ENCODE peak calls at places on chromosome 16, in four cellular contexts. Y is lower leg skin; A is stimulated activated effector memory CD8-positive, alpha-beta T cell treated with anti-CD3 and anti-CD28 coated beads, Interleukin-12 subunit alpha, Interleukin-12 subunit beta, amount 100 ng/mL, for 72 hours; F is non-pigmented ciliary epithelial cell. T is an unnamed sample.

GRCh38 chr16:31274831-31275816 is 15.3 kb downstream of the ITGAM start:
- DNase-seq in Y (no peak), A (no peak), F (no peak), T (no peak)

GRCh38 chr16:85391769-85392583 is 221.1 kb upstream of the GSE1 start:
- DNase-seq in A (no peak), Y (no peak), F (no peak), T (no peak)

GRCh38 chr16:4309102-4309832 is 6.6 kb upstream of the GLIS2 start:
- DNase-seq in A (no peak), F (no peak), Y (no peak), T (no peak)

GRCh38 chr16:49986351-49987124 is 38.5 kb upstream of the CNEP1R1 start:
- DNase-seq in F (no peak), A (no peak), Y (no peak), T (no peak)

GRCh38 chr16:75420987-75421819 is 12.1 kb downstream of the CFDP1 start:
- DNase-seq in A (no peak), Y (peak; percentile 49), F (no peak), T (no peak)

GRCh38 chr16:50839920-50840729 is 98.2 kb downstream of the CYLD start:
- DNase-seq in A (no peak), F (no peak), Y (no peak), T (peak; percentile 10)

GRCh38 chr16:87303431-87303930 is 13.7 kb downstream of the C16orf95 start:
- DNase-seq in A (no peak), Y (no peak), F (no peak), T (no peak)

GRCh38 chr16:52976539-52977167 is 76.0 kb downstream of the CHD9NB start:
- DNase-seq in F (no peak), A (no peak), Y (no peak), T (no peak)

GRCh38 chr16:11165894-11166665 is 89.9 kb downstream of the SOCS1 start:
- DNase-seq in F (no peak), Y (no peak), A (no peak), T (no peak)

GRCh38 chr16:50416388-50416787 is 47.6 kb upstream of the BRD7 start:
- DNase-seq in A (no peak), Y (no peak), F (no peak), T (no peak)

GRCh38 chr16:3362931-3363330 is 7.2 kb downstream of the OR2C1 start:
- DNase-seq in Y (no peak), A (no peak), F (no peak), T (no peak)

GRCh38 chr16:26599786-26600107 is 467.0 kb upstream of the C16orf82 start:
- DNase-seq in F (no peak), A (no peak), Y (no peak), T (no peak)

GRCh38 chr16:24978370-24978914 is 36.7 kb downstream of the ARHGAP17 start:
- DNase-seq in Y (no peak), A (no peak), F (no peak), T (no peak)

GRCh38 chr16:22321340-22322001 is 24.3 kb downstream of the POLR3E start:
- DNase-seq in A (peak; percentile 46), Y (peak; percentile 66), F (peak; percentile 28), T (peak; percentile 42)

GRCh38 chr16:77732241-77732946 is 10.1 kb downstream of the NUDT7 start:
- DNase-seq in A (no peak), Y (no peak), F (peak; percentile 80), T (no peak)

GRCh38 chr16:86217891-86218270 is 292.4 kb upstream of the FOXF1 start:
- DNase-seq in A (no peak), Y (no peak), F (no peak), T (no peak)

GRCh38 chr16:25093208-25094061 is 18.1 kb upstream of the LCMT1 start:
- DNase-seq in F (no peak), Y (peak; percentile 21), A (no peak), T (no peak)

GRCh38 chr16:50058091-50058771 is 7.5 kb upstream of the HEATR3 start:
- DNase-seq in F (no peak), A (no peak), Y (no peak), T (no peak)

GRCh38 chr16:86952769-86953168 is 364.4 kb downstream of the C16orf95 start:
- DNase-seq in F (no peak), A (no peak), Y (no peak), T (no peak)

GRCh38 chr16:88983771-88984687 is 7.0 kb upstream of the CBFA2T3 start:
- DNase-seq in A (no peak), F (no peak), Y (no peak), T (no peak)

GRCh38 chr16:31460582-31461002 is 1.3 kb downstream of the ARMC5 start:
- DNase-seq in F (no peak), A (no peak), Y (no peak), T (no peak)

GRCh38 chr16:84109598-84110325 is 7.0 kb downstream of the MBTPS1 start:
- DNase-seq in Y (no peak), F (no peak), A (no peak), T (no peak)

GRCh38 chr16:81632392-81633146 is 146.5 kb upstream of the PLCG2 start:
- DNase-seq in Y (no peak), F (no peak), A (peak; percentile 36), T (no peak)